ENCODE peak calls at places on chromosomes 11 and 22, in eight cellular contexts. I is central memory CD4-positive, alpha-beta T cell; M is NCI-H1694; N is ecto neural progenitor cell; L is HuH-7; H is activated T-cell treated with anti-CD3 and anti-CD28 coated beads, Interleukin-2, amount 50 U/mL, for 4 hours; E is HS-27A; S is nephron progenitor cell. C is an unnamed sample.
A peak's percentile ranks its signal among the peaks of the same experiment; 100 is the strongest.

GRCh38 chr22:38850941-38851849 is 7.4 kb upstream of the NPTXR start:
- DNase-seq in L (no peak), M (no peak), S (no peak), N (no peak), H (no peak), E (no peak), I (no peak), C (no peak)

GRCh38 chr11:45150301-45150700 is 3.9 kb downstream of the PRDM11 start:
- DNase-seq in H (no peak), I (no peak), N (peak; percentile 31), S (no peak), M (no peak), L (no peak), E (no peak), C (no peak)

GRCh38 chr11:35491231-35491871 is 34.1 kb downstream of the PAMR1 start:
- DNase-seq in L (no peak), H (no peak), S (no peak), I (no peak), E (peak; percentile 90), M (no peak), N (no peak), C (no peak)

GRCh38 chr11:3202305-3202704 is 16.3 kb downstream of the MRGPRG start:
- DNase-seq in M (no peak), E (no peak), S (no peak), H (no peak), N (no peak), L (no peak), I (no peak), C (no peak)

GRCh38 chr11:65639623-65640482 is 2.0 kb downstream of the SIPA1 start:
- DNase-seq in H (peak; percentile 43), I (peak; percentile 92), E (no peak), L (no peak), S (no peak), N (no peak), M (no peak), C (no peak)

GRCh38 chr11:109015283-109015682 is 350.4 kb downstream of the DDX10 start:
- DNase-seq in E (no peak), I (no peak), S (no peak), N (no peak), M (no peak), L (no peak), H (no peak), C (no peak)

GRCh38 chr11:20164152-20164551 is 3.9 kb upstream of the DBX1 start:
- DNase-seq in I (no peak), H (no peak), S (no peak), L (no peak), M (no peak), N (no peak), E (no peak), C (no peak)

GRCh38 chr11:102223859-102224258 is 93.4 kb upstream of the BIRC3 start:
- DNase-seq in N (no peak), L (no peak), E (no peak), S (no peak), M (no peak), I (no peak), H (no peak), C (no peak)

GRCh38 chr11:103637250-103637649 is 399.2 kb upstream of the DDI1 start:
- DNase-seq in H (no peak), L (no peak), S (no peak), N (no peak), I (no peak), M (no peak), E (no peak), C (no peak)

GRCh38 chr11:92269021-92269420 is 44.4 kb downstream of the FAT3 start:
- DNase-seq in E (peak; percentile 88), S (no peak), I (no peak), H (no peak), M (no peak), L (no peak), N (no peak), C (no peak)

GRCh38 chr11:95549276-95549675 is 240.3 kb downstream of the FAM76B start:
- DNase-seq in L (no peak), S (no peak), N (no peak), I (no peak), E (no peak), H (no peak), M (no peak), C (peak; percentile 63)

GRCh38 chr11:19216709-19217374 is 15.1 kb upstream of the CSRP3 start:
- DNase-seq in N (no peak), H (no peak), M (no peak), L (no peak), S (no peak), I (no peak), E (no peak), C (no peak)

GRCh38 chr11:19714387-19715363 is 2.0 kb downstream of the NAV2 start:
- DNase-seq in S (peak; percentile 37), I (no peak), N (peak; percentile 56), M (peak; percentile 56), H (no peak), L (no peak), E (peak; percentile 63), C (peak; percentile 69)

GRCh38 chr11:17978553-17979287 is 34.1 kb downstream of the SERGEF start:
- DNase-seq in N (peak; percentile 76), E (no peak), S (peak; percentile 68), M (no peak), L (peak; percentile 50), H (no peak), I (no peak), C (peak; percentile 3)

GRCh38 chr22:19129871-19130270 is 1.2 kb upstream of the TSSK2 start:
- DNase-seq in S (no peak), L (no peak), E (no peak), N (no peak), M (no peak), I (no peak), H (no peak), C (no peak)

GRCh38 chr11:83122050-83122449 is 34.9 kb upstream of the PCF11 start:
- DNase-seq in I (no peak), H (no peak), E (no peak), N (no peak), S (no peak), L (no peak), M (no peak), C (no peak)

GRCh38 chr22:22730655-22731373 is 86.4 kb downstream of the GGTLC2 start:
- DNase-seq in N (no peak), E (no peak), L (no peak), M (no peak), H (no peak), I (no peak), S (no peak), C (no peak)

GRCh38 chr11:83573097-83573496 is 286.9 kb upstream of the CCDC90B start:
- DNase-seq in N (no peak), H (no peak), M (no peak), I (no peak), E (no peak), S (no peak), L (no peak), C (no peak)

GRCh38 chr22:27476729-27477128 is 324.8 kb downstream of the MN1 start:
- DNase-seq in H (no peak), M (no peak), L (no peak), E (no peak), N (no peak), I (no peak), S (peak; percentile 53), C (no peak)

GRCh38 chr11:45725121-45725520 is 59.7 kb upstream of the CHST1 start:
- DNase-seq in I (no peak), S (no peak), H (no peak), N (no peak), M (no peak), E (no peak), L (no peak), C (no peak)

GRCh38 chr11:69662021-69662698 is 13.0 kb downstream of the LTO1 start:
- DNase-seq in S (no peak), M (no peak), L (peak; percentile 91), H (no peak), N (no peak), I (no peak), E (no peak), C (no peak)

GRCh38 chr11:61173456-61173855 is 12.2 kb upstream of the VPS37C start:
- DNase-seq in S (no peak), N (no peak), E (no peak), I (no peak), H (no peak), L (peak; percentile 54), M (no peak), C (peak; percentile 6)

GRCh38 chr11:64969209-64969608 is 2.7 kb downstream of the MAJIN start:
- DNase-seq in H (no peak), S (no peak), N (no peak), L (no peak), M (peak; percentile 66), I (no peak), E (no peak), C (peak; percentile 58)

GRCh38 chr11:62307950-62308349 is 9.1 kb upstream of the SCGB1D4 start:
- DNase-seq in I (no peak), M (no peak), L (no peak), E (no peak), N (no peak), H (no peak), S (no peak), C (no peak)

GRCh38 chr22:39932918-39933649 is 27.1 kb upstream of the TMA7B start:
- DNase-seq in M (no peak), E (peak; percentile 5), H (no peak), S (peak; percentile 24), I (peak; percentile 44), N (peak; percentile 62), L (peak; percentile 58), C (no peak)

GRCh38 chr11:119339581-119340334 is 925 bp downstream of the C1QTNF5 start:
- DNase-seq in S (peak; percentile 89), E (no peak), H (no peak), N (peak; percentile 93), M (no peak), I (no peak), L (peak; percentile 88), C (no peak)

GRCh38 chr22:39800790-39801540 is 92.6 kb downstream of the ENTHD1 start:
- DNase-seq in N (no peak), L (no peak), M (no peak), H (no peak), S (no peak), I (no peak), E (no peak), C (no peak)

GRCh38 chr11:720017-720641 is 14.1 kb downstream of the EPS8L2 start:
- DNase-seq in I (no peak), M (no peak), E (no peak), N (no peak), H (no peak), S (no peak), L (no peak), C (no peak)

GRCh38 chr11:115408036-115408911 is 95.9 kb downstream of the CADM1 start:
- DNase-seq in L (no peak), I (no peak), M (no peak), E (no peak), H (no peak), N (no peak), S (no peak), C (peak; percentile 90)

GRCh38 chr22:35620624-35621245 is 3.6 kb upstream of the MB start:
- DNase-seq in I (no peak), M (peak; percentile 70), N (no peak), S (no peak), H (no peak), E (no peak), L (no peak), C (no peak)

GRCh38 chr11:134845474-134846435 is 433.7 kb upstream of the B3GAT1 start:
- DNase-seq in S (no peak), N (peak; percentile 34), E (no peak), M (no peak), L (no peak), I (no peak), H (no peak), C (no peak)

C was measured in NCI-H446 treated with DMSO at 0.1 percent for 48 hours.